ENCODE peak calls at places on chromosomes 2 and 18, in nine cellular contexts. O, Z, C, E, V, N, Y, L and U are unnamed samples.

GRCh38 chr18:51188024-51188701 is 9.3 kb downstream of the MEX3C start:
- DNase-seq in O (no peak), Z (peak; percentile 62), C (no peak), E (no peak), V (no peak), N (no peak), Y (no peak), L (no peak), U (no peak)

GRCh38 chr2:73886357-73886756 is 6.5 kb upstream of the ACTG2 start:
- DNase-seq in O (no peak), Z (no peak), C (no peak), E (no peak), V (no peak), N (no peak), Y (no peak), L (no peak), U (no peak)

GRCh38 chr2:96809951-96810782 is 5.9 kb upstream of the CNNM3 start:
- DNase-seq in O (no peak), Z (no peak), C (no peak), E (no peak), V (no peak), N (no peak), Y (no peak), L (no peak), U (no peak)

GRCh38 chr2:80151651-80152050 is 152.9 kb downstream of the LRRTM1 start:
- DNase-seq in O (no peak), Z (no peak), C (no peak), E (no peak), V (no peak), N (no peak), Y (no peak), L (no peak), U (no peak)

GRCh38 chr2:46679761-46680160 is 200.4 kb downstream of the TMEM247 start:
- DNase-seq in O (no peak), Z (no peak), C (no peak), E (no peak), V (no peak), N (no peak), Y (peak; percentile 75), L (peak; percentile 54), U (no peak)

GRCh38 chr2:25480561-25480960 is 138.8 kb upstream of the DNMT3A start:
- DNase-seq in O (no peak), Z (no peak), C (no peak), E (no peak), V (no peak), N (no peak), Y (no peak), L (no peak), U (no peak)

GRCh38 chr2:43519711-43520221 is 76.1 kb downstream of the THADA start:
- DNase-seq in O (no peak), Z (no peak), C (no peak), E (no peak), V (no peak), N (no peak), Y (peak; percentile 98), L (peak; percentile 96), U (no peak)

GRCh38 chr2:109433926-109434325 is 179.8 kb downstream of the SEPTIN10 start:
- DNase-seq in O (no peak), Z (no peak), C (no peak), E (no peak), V (no peak), N (no peak), Y (no peak), L (no peak), U (no peak)

GRCh38 chr18:36634573-36635216 is 194.1 kb downstream of the TPGS2 start:
- DNase-seq in O (no peak), Z (no peak), C (no peak), E (no peak), V (no peak), N (no peak), Y (no peak), L (no peak), U (no peak)

GRCh38 chr2:234164499-234165409 is 114.3 kb downstream of the SPP2 start:
- DNase-seq in O (no peak), Z (peak; percentile 18), C (no peak), E (peak; percentile 83), V (no peak), N (no peak), Y (no peak), L (no peak), U (no peak)

GRCh38 chr18:49368876-49369440 is 91.5 kb downstream of the DYM start:
- DNase-seq in O (no peak), Z (no peak), C (no peak), E (no peak), V (no peak), N (peak; percentile 16), Y (peak; percentile 34), L (no peak), U (no peak)

GRCh38 chr2:158936978-158937377 is 31.5 kb upstream of the TANC1 start:
- DNase-seq in O (no peak), Z (no peak), C (no peak), E (no peak), V (no peak), N (no peak), Y (peak; percentile 90), L (peak; percentile 96), U (no peak)

GRCh38 chr2:28068098-28068497 is 177.6 kb downstream of the BABAM2 start:
- DNase-seq in O (no peak), Z (no peak), C (no peak), E (no peak), V (no peak), N (no peak), Y (no peak), L (no peak), U (no peak)

GRCh38 chr2:236568922-236569592 is 568 bp upstream of the ACKR3 start:
- DNase-seq in O (no peak), Z (no peak), C (no peak), E (no peak), V (no peak), N (no peak), Y (no peak), L (no peak), U (no peak)
- H3K4me3 ChIP-seq in O (peak overlapping the region; percentile 75), Z (no peak overlapping the region), C (no peak overlapping the region), E (peak overlapping the region; percentile 54), V (no peak overlapping the region), N (no peak overlapping the region), Y (peak overlapping the region; percentile 50), L (no peak overlapping the region), U (peak overlapping the region; percentile 76)

DNA sequence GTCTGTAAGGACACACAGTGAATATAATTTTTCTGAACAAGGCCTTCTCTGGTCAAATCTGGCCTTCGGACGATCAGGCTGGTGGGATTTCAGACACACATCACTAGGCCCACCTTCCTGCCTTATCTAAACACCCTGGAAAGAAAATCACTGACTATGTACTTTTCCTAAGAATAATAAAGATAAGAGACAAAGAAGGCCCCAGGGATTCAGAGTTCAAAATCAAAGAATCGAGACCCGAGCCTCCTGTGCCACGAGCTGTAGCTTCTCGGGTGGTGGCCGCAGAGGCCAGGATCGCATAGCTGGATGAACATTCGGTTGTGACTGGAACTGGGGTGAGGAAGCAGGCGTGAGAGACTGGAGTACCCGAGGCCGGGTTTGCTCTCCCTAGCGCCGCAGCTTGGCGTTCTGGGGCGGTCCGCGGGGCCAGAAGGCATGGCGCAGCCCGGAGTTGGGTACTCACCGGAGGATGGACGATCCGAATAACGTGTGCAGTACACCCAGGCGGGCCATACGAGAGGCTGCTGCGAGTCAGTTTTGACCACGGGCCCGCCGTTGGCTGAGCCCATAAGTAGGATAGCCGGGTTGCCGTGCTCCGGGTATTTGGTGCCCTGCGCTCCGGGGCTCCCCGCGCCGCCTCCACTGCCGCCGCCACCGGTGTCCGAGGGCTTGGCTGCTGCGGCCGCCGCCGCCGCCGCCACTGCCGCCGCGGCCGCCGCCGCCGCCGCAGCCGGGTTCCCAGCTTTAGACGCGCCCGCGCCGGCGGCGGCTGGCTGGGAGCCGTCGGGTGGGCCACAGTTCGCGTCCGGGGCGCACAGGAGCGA is 1.4 kb downstream of the EN1 start:
- DNase-seq in O (no peak), Z (no peak), C (no peak), E (no peak), V (no peak), N (peak; percentile 67), Y (no peak), L (no peak), U (no peak)
- H3K4me3 ChIP-seq in O (peak overlapping the region; percentile 67), Z (no peak overlapping the region), C (no peak overlapping the region), E (no peak overlapping the region), V (no peak overlapping the region), N (peak overlapping the region; percentile 19), Y (peak overlapping the region; percentile 66), L (peak overlapping the region; percentile 22), U (peak overlapping the region; percentile 71)

GRCh38 chr18:41456791-41457190 is 498.2 kb upstream of the PIK3C3 start:
- DNase-seq in O (no peak), Z (no peak), C (no peak), E (no peak), V (no peak), N (no peak), Y (no peak), L (no peak), U (no peak)

GRCh38 chr18:41457730-41458129 is 497.3 kb upstream of the PIK3C3 start:
- DNase-seq in O (no peak), Z (no peak), C (no peak), E (no peak), V (no peak), N (no peak), Y (no peak), L (no peak), U (no peak)

GRCh38 chr18:41461058-41461560 is 493.9 kb upstream of the PIK3C3 start:
- DNase-seq in O (no peak), Z (no peak), C (no peak), E (no peak), V (no peak), N (no peak), Y (no peak), L (no peak), U (no peak)

GRCh38 chr18:41462946-41463345 is 492.1 kb upstream of the PIK3C3 start:
- DNase-seq in O (no peak), Z (no peak), C (no peak), E (no peak), V (no peak), N (no peak), Y (no peak), L (no peak), U (no peak)

DNA sequence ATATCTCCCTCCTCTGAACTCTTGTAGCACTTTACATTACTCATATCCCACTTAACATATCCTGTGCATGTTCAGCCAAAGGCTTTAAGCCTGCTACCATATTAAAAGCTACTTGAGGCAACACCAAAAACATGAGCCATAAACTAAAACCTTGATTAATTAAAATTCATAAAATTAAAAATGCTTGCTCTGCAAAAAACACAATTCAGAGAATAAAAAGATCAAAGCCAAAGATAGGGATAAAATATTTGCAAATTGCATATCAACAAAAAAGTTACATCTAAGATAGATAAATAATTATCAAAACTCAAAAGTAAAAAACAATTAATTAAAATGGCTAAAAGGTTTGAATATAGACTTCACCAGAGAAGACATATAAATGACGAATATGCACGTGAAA is 495.4 kb upstream of the PIK3C3 start:
- DNase-seq in O (no peak), Z (no peak), C (no peak), E (no peak), V (no peak), N (no peak), Y (no peak), L (peak; percentile 13), U (no peak)
- H3K4me3 ChIP-seq in O (no peak overlapping the region), Z (no peak overlapping the region), C (no peak overlapping the region), E (no peak overlapping the region), V (no peak overlapping the region), N (no peak overlapping the region), Y (no peak overlapping the region), L (no peak overlapping the region), U (no peak overlapping the region)

DNA sequence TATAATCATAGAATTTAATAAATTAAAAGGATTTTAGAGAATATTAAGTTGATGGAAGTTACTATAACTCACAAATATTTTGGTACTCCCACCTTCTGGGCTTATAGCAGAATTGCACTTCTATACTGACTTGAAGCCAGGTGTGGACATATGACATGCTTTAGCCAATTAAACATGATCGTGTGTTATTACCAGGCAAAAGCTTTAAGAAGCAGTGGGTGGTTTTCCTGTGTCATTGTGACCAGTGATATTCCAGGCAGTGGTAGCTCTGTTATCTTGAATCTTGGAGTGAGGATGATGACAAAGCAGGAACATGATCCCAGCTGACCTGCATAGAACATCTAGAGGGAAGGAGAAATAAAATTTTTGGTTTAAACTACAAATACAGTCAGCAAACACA is 370.9 kb upstream of the ZEB2 start:
- DNase-seq in O (no peak), Z (no peak), C (no peak), E (no peak), V (no peak), N (no peak), Y (peak; percentile 53), L (peak; percentile 68), U (no peak)
- H3K4me3 ChIP-seq in O (no peak overlapping the region), Z (no peak overlapping the region), C (no peak overlapping the region), E (no peak overlapping the region), V (no peak overlapping the region), N (no peak overlapping the region), Y (no peak overlapping the region), L (no peak overlapping the region), U (no peak overlapping the region)